ENCODE peak calls at places on chromosomes 12 and 14, in nine cellular contexts. I, J, P, T, B, D, G, A and C are unnamed samples.

GRCh38 chr12:16184691-16185090 is 92.8 kb downstream of the SLC15A5 start:
- DNase-seq in I (no peak), J (no peak), P (no peak), T (no peak), B (no peak), D (no peak), G (peak), A (no peak), C (no peak)

GRCh38 chr12:48788852-48789775 is at the start of gene ADCY6:
- DNase-seq in I (peak), J (peak), P (peak), T (peak), B (peak), D (peak), G (peak), A (no peak), C (peak)

GRCh38 chr14:59677771-59678211 is 101.2 kb upstream of the CCDC175 start:
- DNase-seq in I (no peak), J (no peak), P (no peak), T (no peak), B (no peak), D (no peak), G (no peak), A (no peak), C (no peak)

GRCh38 chr14:77041837-77042557 is 13.5 kb upstream of the IRF2BPL start:
- DNase-seq in I (no peak), J (no peak), P (no peak), T (peak), B (peak), D (peak), G (peak), A (no peak), C (no peak)

GRCh38 chr12:6461401-6462233 is 8.9 kb downstream of the VAMP1 start:
- DNase-seq in I (no peak), J (no peak), P (peak), T (peak), B (peak), D (no peak), G (no peak), A (peak), C (no peak)

GRCh38 chr12:1918081-1918874 is at the start of gene CACNA2D4:
- DNase-seq in I (no peak), J (peak), P (peak), T (peak), B (no peak), D (no peak), G (no peak), A (no peak), C (no peak)

GRCh38 chr14:24259282-24260025 is 3.5 kb downstream of the TGM1 start:
- DNase-seq in I (no peak), J (no peak), P (peak), T (peak), B (no peak), D (peak), G (peak), A (no peak), C (no peak)

GRCh38 chr12:41967668-41968649 is 176.7 kb downstream of the GXYLT1 start:
- DNase-seq in I (no peak), J (peak), P (no peak), T (no peak), B (no peak), D (no peak), G (peak), A (no peak), C (no peak)

GRCh38 chr12:127355061-127355820 is 911.7 kb upstream of the TMEM132C start:
- DNase-seq in I (no peak), J (peak), P (no peak), T (no peak), B (no peak), D (peak), G (no peak), A (no peak), C (no peak)

GRCh38 chr12:113087193-113087592 is 30.7 kb downstream of the DTX1 start:
- DNase-seq in I (no peak), J (no peak), P (no peak), T (no peak), B (no peak), D (no peak), G (no peak), A (no peak), C (no peak)

GRCh38 chr14:22218729-22219128 is 370.3 kb downstream of the DAD1 start:
- DNase-seq in I (no peak), J (no peak), P (no peak), T (no peak), B (no peak), D (no peak), G (no peak), A (no peak), C (no peak)
- TF ChIP-seq CTCF in I (no peak), J (no peak), P (no peak), T (no peak), B (no peak), D (no peak), G (no peak), A (no peak), C (no peak)

GRCh38 chr12:3752096-3752709 is 706 bp downstream of the CRACR2A start:
- DNase-seq in I (no peak), J (no peak), P (peak), T (peak), B (peak), D (no peak), G (peak), A (peak), C (no peak)

GRCh38 chr12:3750616-3751015 is 2.3 kb downstream of the CRACR2A start:
- DNase-seq in I (no peak), J (no peak), P (no peak), T (no peak), B (no peak), D (no peak), G (no peak), A (no peak), C (no peak)

GRCh38 chr12:3753549-3754284 is 808 bp upstream of the CRACR2A start:
- DNase-seq in I (no peak), J (no peak), P (no peak), T (no peak), B (no peak), D (no peak), G (peak), A (no peak), C (no peak)

GRCh38 chr12:3751151-3752095 is 1.5 kb downstream of the CRACR2A start:
- DNase-seq in I (no peak), J (no peak), P (no peak), T (no peak), B (no peak), D (no peak), G (no peak), A (no peak), C (no peak)

GRCh38 chr12:3752741-3753486 is at the start of gene CRACR2A:
- DNase-seq in I (no peak), J (peak), P (peak), T (peak), B (peak), D (no peak), G (peak), A (peak), C (peak)
- TF ChIP-seq CTCF in I (no peak), J (peak), P (peak), T (peak), B (peak), D (peak), G (peak), A (peak), C (peak)

GRCh38 chr12:31589896-31590729 is 823 bp downstream of the DENND5B start:
- DNase-seq in I (peak), J (peak), P (peak), T (peak), B (peak), D (no peak), G (peak), A (no peak), C (peak)
- TF ChIP-seq CTCF in I (peak), J (no peak), P (no peak), T (no peak), B (no peak), D (no peak), G (peak), A (no peak), C (peak)

DNA sequence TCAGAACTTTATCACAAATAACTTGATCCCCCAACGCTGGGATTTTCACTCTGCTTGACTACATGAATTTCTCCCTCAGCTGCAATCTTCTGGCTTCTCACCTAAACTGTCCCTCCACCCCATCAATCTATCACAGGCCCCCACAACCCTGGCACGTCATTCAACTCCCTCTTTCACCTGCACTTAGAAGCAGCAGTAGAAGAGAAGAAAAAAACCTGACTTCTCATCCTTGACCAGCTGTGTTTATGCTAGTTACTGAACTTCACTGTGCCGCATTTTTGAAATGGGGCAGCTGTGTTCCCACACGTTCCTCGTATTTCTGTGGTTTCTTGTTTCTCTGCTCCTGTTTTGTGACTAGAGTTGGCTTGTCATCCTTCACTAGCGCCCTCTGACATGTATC is 35.0 kb downstream of the ITPR2 start:
- DNase-seq in I (no peak), J (no peak), P (no peak), T (no peak), B (no peak), D (peak), G (peak), A (peak), C (no peak)
- TF ChIP-seq CTCF in I (no peak), J (no peak), P (no peak), T (no peak), B (no peak), D (no peak), G (no peak), A (no peak), C (no peak)

DNA sequence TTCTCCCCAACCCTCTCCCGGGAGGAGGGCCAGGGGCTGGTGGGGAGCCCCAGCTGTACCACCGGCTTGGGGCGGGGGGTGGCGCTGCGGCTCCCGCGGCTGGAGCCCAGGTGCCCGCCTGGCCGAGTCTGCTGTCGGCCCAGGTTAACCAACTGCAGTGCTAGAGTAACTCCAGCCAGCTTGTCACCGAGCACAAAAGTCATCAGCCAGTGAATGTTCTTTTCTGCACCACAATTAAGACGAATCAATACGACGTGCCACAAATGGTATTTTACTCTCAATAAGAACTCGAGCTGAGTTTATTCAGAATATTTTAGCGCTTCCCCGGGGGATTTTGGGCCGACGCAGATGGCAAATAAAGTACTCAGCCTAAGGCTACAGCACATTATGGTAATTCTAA is 83.3 kb downstream of the BCL11B start:
- DNase-seq in I (peak), J (peak), P (no peak), T (no peak), B (no peak), D (no peak), G (no peak), A (no peak), C (no peak)
- TF ChIP-seq CTCF in I (peak), J (peak), P (no peak), T (no peak), B (no peak), D (no peak), G (no peak), A (no peak), C (peak)

DNA sequence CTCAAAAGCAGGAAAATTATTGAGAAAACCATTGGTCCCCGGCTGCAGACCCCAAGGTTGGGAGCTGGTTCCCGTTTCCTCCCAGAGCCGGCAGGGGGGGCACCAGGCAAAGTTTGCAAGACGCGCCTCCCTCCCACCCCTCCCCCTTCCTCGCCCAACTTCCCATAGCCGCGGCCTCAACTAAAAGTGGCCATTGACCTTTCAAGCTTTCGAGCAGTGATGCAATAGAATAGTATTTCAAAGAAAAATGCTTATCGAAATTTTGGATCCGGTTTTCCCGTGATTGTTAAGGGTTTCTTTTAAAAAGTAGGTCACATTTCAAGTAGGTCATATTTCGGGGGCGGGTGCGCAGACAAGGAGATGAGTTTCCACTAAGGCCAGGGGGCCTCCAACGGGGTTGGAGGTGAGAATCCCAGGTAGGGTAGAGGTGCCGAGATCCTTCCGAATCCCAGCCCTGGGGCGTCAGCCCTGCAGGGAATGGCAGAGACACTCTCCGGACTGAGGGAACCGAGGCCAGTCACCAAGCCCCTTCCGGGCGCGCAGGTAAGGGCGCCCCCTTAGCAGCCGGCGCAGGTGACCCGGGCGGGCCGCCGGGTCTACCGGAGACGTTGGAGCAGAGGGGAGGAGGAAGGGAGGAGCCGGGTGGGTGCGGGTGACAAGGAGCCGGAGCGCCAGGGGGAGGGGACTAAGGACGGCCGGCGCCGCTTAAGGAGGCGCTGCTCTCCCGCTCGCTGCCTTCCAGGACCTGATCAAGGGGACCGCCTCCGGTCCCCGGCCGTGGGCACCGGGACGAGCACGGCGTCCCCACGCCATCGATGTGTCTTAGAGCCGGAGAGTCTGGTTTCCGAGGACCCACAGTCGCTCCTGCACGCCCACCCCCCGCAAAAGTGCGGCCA is 2.6 kb upstream of the SOCS2 start:
- DNase-seq in I (peak), J (peak), P (peak), T (peak), B (peak), D (peak), G (peak), A (no peak), C (peak)
- TF ChIP-seq CTCF in I (peak), J (peak), P (peak), T (peak), B (peak), D (peak), G (peak), A (peak), C (peak)